ENCODE peak calls at places on chromosomes 12 and 14, in ten cellular contexts. One of them, this sample, is unnamed.

GRCh38 chr12:107822356-107822755 is 47.9 kb downstream of the ASCL4 start:
- DNase-seq in choroid plexus epithelial cell: no peak
- DNase-seq in HepG2: no peak
- DNase-seq in astrocyte: no peak
- DNase-seq in naive thymus-derived CD8-positive, alpha-beta T cell: no peak
- DNase-seq in iPS DF 6.9: no peak
- DNase-seq in transverse colon: no peak
- DNase-seq in NCI-H1417: no peak
- DNase-seq in stimulated activated naive CD8-positive, alpha-beta T cell treated with anti-CD3 and anti-CD28 coated beads, Interleukin-15, Interleukin-2, amounts not matched to agents 100 U/mL and 50 U/mL, for 24 hours: no peak
- DNase-seq in M059J: no peak
- DNase-seq in this sample: no peak

GRCh38 chr12:40312982-40313576 is 88.3 kb downstream of the LRRK2 start:
- DNase-seq in choroid plexus epithelial cell: peak; percentile 70
- DNase-seq in HepG2: peak; percentile 2
- DNase-seq in astrocyte: peak; percentile 2
- DNase-seq in naive thymus-derived CD8-positive, alpha-beta T cell: no peak
- DNase-seq in iPS DF 6.9: no peak
- DNase-seq in transverse colon: no peak
- DNase-seq in NCI-H1417: no peak
- DNase-seq in stimulated activated naive CD8-positive, alpha-beta T cell treated with anti-CD3 and anti-CD28 coated beads, Interleukin-15, Interleukin-2, amounts not matched to agents 100 U/mL and 50 U/mL, for 24 hours: no peak
- DNase-seq in M059J: no peak
- DNase-seq in this sample: peak; percentile 56

GRCh38 chr14:102900631-102901571 is 21.6 kb upstream of the AMN start:
- DNase-seq in choroid plexus epithelial cell: no peak
- DNase-seq in HepG2: no peak
- DNase-seq in astrocyte: no peak
- DNase-seq in naive thymus-derived CD8-positive, alpha-beta T cell: peak; percentile 50
- DNase-seq in iPS DF 6.9: no peak
- DNase-seq in transverse colon: no peak
- DNase-seq in NCI-H1417: no peak
- DNase-seq in stimulated activated naive CD8-positive, alpha-beta T cell treated with anti-CD3 and anti-CD28 coated beads, Interleukin-15, Interleukin-2, amounts not matched to agents 100 U/mL and 50 U/mL, for 24 hours: no peak
- DNase-seq in M059J: no peak
- DNase-seq in this sample: no peak

GRCh38 chr12:65596514-65597010 is 227.7 kb upstream of the HMGA2 start:
- DNase-seq in choroid plexus epithelial cell: peak; percentile 28
- DNase-seq in HepG2: no peak
- DNase-seq in astrocyte: no peak
- DNase-seq in naive thymus-derived CD8-positive, alpha-beta T cell: no peak
- DNase-seq in iPS DF 6.9: no peak
- DNase-seq in transverse colon: no peak
- DNase-seq in NCI-H1417: no peak
- DNase-seq in stimulated activated naive CD8-positive, alpha-beta T cell treated with anti-CD3 and anti-CD28 coated beads, Interleukin-15, Interleukin-2, amounts not matched to agents 100 U/mL and 50 U/mL, for 24 hours: no peak
- DNase-seq in M059J: peak; percentile 71
- DNase-seq in this sample: no peak

GRCh38 chr12:47615711-47616110 is 90.1 kb downstream of the RPAP3 start:
- DNase-seq in choroid plexus epithelial cell: no peak
- DNase-seq in HepG2: no peak
- DNase-seq in astrocyte: no peak
- DNase-seq in naive thymus-derived CD8-positive, alpha-beta T cell: no peak
- DNase-seq in iPS DF 6.9: no peak
- DNase-seq in transverse colon: no peak
- DNase-seq in NCI-H1417: no peak
- DNase-seq in stimulated activated naive CD8-positive, alpha-beta T cell treated with anti-CD3 and anti-CD28 coated beads, Interleukin-15, Interleukin-2, amounts not matched to agents 100 U/mL and 50 U/mL, for 24 hours: no peak
- DNase-seq in M059J: no peak
- DNase-seq in this sample: no peak

GRCh38 chr12:131831021-131831571 is 2.9 kb downstream of the MMP17 start:
- DNase-seq in choroid plexus epithelial cell: no peak
- DNase-seq in HepG2: no peak
- DNase-seq in astrocyte: no peak
- DNase-seq in naive thymus-derived CD8-positive, alpha-beta T cell: no peak
- DNase-seq in iPS DF 6.9: no peak
- DNase-seq in transverse colon: no peak
- DNase-seq in NCI-H1417: peak; percentile 87
- DNase-seq in stimulated activated naive CD8-positive, alpha-beta T cell treated with anti-CD3 and anti-CD28 coated beads, Interleukin-15, Interleukin-2, amounts not matched to agents 100 U/mL and 50 U/mL, for 24 hours: peak; percentile 29
- DNase-seq in M059J: peak; percentile 63
- DNase-seq in this sample: peak; percentile 94

GRCh38 chr14:32722631-32723183 is 216.0 kb upstream of the NPAS3 start:
- DNase-seq in choroid plexus epithelial cell: no peak
- DNase-seq in HepG2: no peak
- DNase-seq in astrocyte: no peak
- DNase-seq in naive thymus-derived CD8-positive, alpha-beta T cell: no peak
- DNase-seq in iPS DF 6.9: no peak
- DNase-seq in transverse colon: no peak
- DNase-seq in NCI-H1417: no peak
- DNase-seq in stimulated activated naive CD8-positive, alpha-beta T cell treated with anti-CD3 and anti-CD28 coated beads, Interleukin-15, Interleukin-2, amounts not matched to agents 100 U/mL and 50 U/mL, for 24 hours: no peak
- DNase-seq in M059J: no peak
- DNase-seq in this sample: no peak

GRCh38 chr12:62533087-62533754 is 66.6 kb downstream of the MON2 start:
- DNase-seq in choroid plexus epithelial cell: no peak
- DNase-seq in HepG2: peak; percentile 4
- DNase-seq in astrocyte: no peak
- DNase-seq in naive thymus-derived CD8-positive, alpha-beta T cell: no peak
- DNase-seq in iPS DF 6.9: no peak
- DNase-seq in transverse colon: no peak
- DNase-seq in NCI-H1417: no peak
- DNase-seq in stimulated activated naive CD8-positive, alpha-beta T cell treated with anti-CD3 and anti-CD28 coated beads, Interleukin-15, Interleukin-2, amounts not matched to agents 100 U/mL and 50 U/mL, for 24 hours: no peak
- DNase-seq in M059J: no peak
- DNase-seq in this sample: peak; percentile 25

GRCh38 chr14:57871487-57872080 is 5.7 kb upstream of the SLC35F4 start:
- DNase-seq in choroid plexus epithelial cell: peak; percentile 60
- DNase-seq in HepG2: peak; percentile 26
- DNase-seq in astrocyte: peak; percentile 52
- DNase-seq in naive thymus-derived CD8-positive, alpha-beta T cell: no peak
- DNase-seq in iPS DF 6.9: no peak
- DNase-seq in transverse colon: no peak
- DNase-seq in NCI-H1417: peak; percentile 33
- DNase-seq in stimulated activated naive CD8-positive, alpha-beta T cell treated with anti-CD3 and anti-CD28 coated beads, Interleukin-15, Interleukin-2, amounts not matched to agents 100 U/mL and 50 U/mL, for 24 hours: peak; percentile 8
- DNase-seq in M059J: peak; percentile 59
- DNase-seq in this sample: peak; percentile 58

GRCh38 chr12:22702690-22703089 is 77.7 kb downstream of the ETNK1 start:
- DNase-seq in choroid plexus epithelial cell: peak; percentile 42
- DNase-seq in HepG2: no peak
- DNase-seq in astrocyte: no peak
- DNase-seq in naive thymus-derived CD8-positive, alpha-beta T cell: no peak
- DNase-seq in iPS DF 6.9: no peak
- DNase-seq in transverse colon: no peak
- DNase-seq in NCI-H1417: no peak
- DNase-seq in stimulated activated naive CD8-positive, alpha-beta T cell treated with anti-CD3 and anti-CD28 coated beads, Interleukin-15, Interleukin-2, amounts not matched to agents 100 U/mL and 50 U/mL, for 24 hours: no peak
- DNase-seq in M059J: no peak
- DNase-seq in this sample: peak; percentile 38

GRCh38 chr14:68975667-68976066 is 3.4 kb downstream of the ACTN1 start:
- DNase-seq in choroid plexus epithelial cell: peak; percentile 89
- DNase-seq in HepG2: no peak
- DNase-seq in astrocyte: peak; percentile 91
- DNase-seq in naive thymus-derived CD8-positive, alpha-beta T cell: no peak
- DNase-seq in iPS DF 6.9: no peak
- DNase-seq in transverse colon: no peak
- DNase-seq in NCI-H1417: no peak
- DNase-seq in stimulated activated naive CD8-positive, alpha-beta T cell treated with anti-CD3 and anti-CD28 coated beads, Interleukin-15, Interleukin-2, amounts not matched to agents 100 U/mL and 50 U/mL, for 24 hours: no peak
- DNase-seq in M059J: peak; percentile 84
- DNase-seq in this sample: no peak

GRCh38 chr14:54813081-54813480 is 89.5 kb downstream of the GCH1 start:
- DNase-seq in choroid plexus epithelial cell: no peak
- DNase-seq in HepG2: no peak
- DNase-seq in astrocyte: no peak
- DNase-seq in naive thymus-derived CD8-positive, alpha-beta T cell: no peak
- DNase-seq in iPS DF 6.9: no peak
- DNase-seq in transverse colon: no peak
- DNase-seq in NCI-H1417: no peak
- DNase-seq in stimulated activated naive CD8-positive, alpha-beta T cell treated with anti-CD3 and anti-CD28 coated beads, Interleukin-15, Interleukin-2, amounts not matched to agents 100 U/mL and 50 U/mL, for 24 hours: no peak
- DNase-seq in M059J: no peak
- DNase-seq in this sample: no peak

GRCh38 chr12:94305293-94305957 is 154.2 kb downstream of the CEP83 start:
- DNase-seq in choroid plexus epithelial cell: peak; percentile 91
- DNase-seq in HepG2: peak; percentile 61
- DNase-seq in astrocyte: peak; percentile 95
- DNase-seq in naive thymus-derived CD8-positive, alpha-beta T cell: no peak
- DNase-seq in iPS DF 6.9: no peak
- DNase-seq in transverse colon: no peak
- DNase-seq in NCI-H1417: peak; percentile 15
- DNase-seq in stimulated activated naive CD8-positive, alpha-beta T cell treated with anti-CD3 and anti-CD28 coated beads, Interleukin-15, Interleukin-2, amounts not matched to agents 100 U/mL and 50 U/mL, for 24 hours: peak; percentile 44
- DNase-seq in M059J: peak; percentile 35
- DNase-seq in this sample: peak; percentile 96

GRCh38 chr12:113392988-113393579 is 10.6 kb downstream of the SDS start:
- DNase-seq in choroid plexus epithelial cell: peak; percentile 45
- DNase-seq in HepG2: peak; percentile 48
- DNase-seq in astrocyte: no peak
- DNase-seq in naive thymus-derived CD8-positive, alpha-beta T cell: no peak
- DNase-seq in iPS DF 6.9: peak; percentile 80
- DNase-seq in transverse colon: no peak
- DNase-seq in NCI-H1417: no peak
- DNase-seq in stimulated activated naive CD8-positive, alpha-beta T cell treated with anti-CD3 and anti-CD28 coated beads, Interleukin-15, Interleukin-2, amounts not matched to agents 100 U/mL and 50 U/mL, for 24 hours: no peak
- DNase-seq in M059J: no peak
- DNase-seq in this sample: no peak

GRCh38 chr12:10331642-10332239 is 24.1 kb downstream of the KLRD1 start:
- DNase-seq in choroid plexus epithelial cell: peak; percentile 85
- DNase-seq in HepG2: peak; percentile 49
- DNase-seq in astrocyte: peak; percentile 33
- DNase-seq in naive thymus-derived CD8-positive, alpha-beta T cell: no peak
- DNase-seq in iPS DF 6.9: no peak
- DNase-seq in transverse colon: no peak
- DNase-seq in NCI-H1417: peak; percentile 25
- DNase-seq in stimulated activated naive CD8-positive, alpha-beta T cell treated with anti-CD3 and anti-CD28 coated beads, Interleukin-15, Interleukin-2, amounts not matched to agents 100 U/mL and 50 U/mL, for 24 hours: no peak
- DNase-seq in M059J: peak; percentile 64
- DNase-seq in this sample: peak; percentile 92

GRCh38 chr14:88993946-88994345 is 169.5 kb downstream of the TTC8 start:
- DNase-seq in choroid plexus epithelial cell: peak; percentile 61
- DNase-seq in HepG2: no peak
- DNase-seq in astrocyte: peak; percentile 87
- DNase-seq in naive thymus-derived CD8-positive, alpha-beta T cell: no peak
- DNase-seq in iPS DF 6.9: no peak
- DNase-seq in transverse colon: no peak
- DNase-seq in NCI-H1417: no peak
- DNase-seq in stimulated activated naive CD8-positive, alpha-beta T cell treated with anti-CD3 and anti-CD28 coated beads, Interleukin-15, Interleukin-2, amounts not matched to agents 100 U/mL and 50 U/mL, for 24 hours: no peak
- DNase-seq in M059J: peak; percentile 80
- DNase-seq in this sample: peak; percentile 59

GRCh38 chr14:88468396-88468795 is 82.9 kb downstream of the SPATA7 start:
- DNase-seq in choroid plexus epithelial cell: peak; percentile 79
- DNase-seq in HepG2: no peak
- DNase-seq in astrocyte: peak; percentile 92
- DNase-seq in naive thymus-derived CD8-positive, alpha-beta T cell: no peak
- DNase-seq in iPS DF 6.9: no peak
- DNase-seq in transverse colon: no peak
- DNase-seq in NCI-H1417: no peak
- DNase-seq in stimulated activated naive CD8-positive, alpha-beta T cell treated with anti-CD3 and anti-CD28 coated beads, Interleukin-15, Interleukin-2, amounts not matched to agents 100 U/mL and 50 U/mL, for 24 hours: no peak
- DNase-seq in M059J: peak; percentile 90
- DNase-seq in this sample: peak; percentile 14

GRCh38 chr12:122022393-122023338 is 982 bp downstream of the BCL7A start:
- DNase-seq in choroid plexus epithelial cell: peak; percentile 22
- DNase-seq in HepG2: no peak
- DNase-seq in astrocyte: no peak
- DNase-seq in naive thymus-derived CD8-positive, alpha-beta T cell: peak; percentile 44
- DNase-seq in iPS DF 6.9: no peak
- DNase-seq in transverse colon: no peak
- DNase-seq in NCI-H1417: peak; percentile 75
- DNase-seq in stimulated activated naive CD8-positive, alpha-beta T cell treated with anti-CD3 and anti-CD28 coated beads, Interleukin-15, Interleukin-2, amounts not matched to agents 100 U/mL and 50 U/mL, for 24 hours: peak; percentile 50
- DNase-seq in M059J: peak; percentile 25
- DNase-seq in this sample: peak; percentile 76

GRCh38 chr14:87097021-87097420 is 896.0 kb downstream of the GALC start:
- DNase-seq in choroid plexus epithelial cell: no peak
- DNase-seq in HepG2: no peak
- DNase-seq in astrocyte: peak; percentile 66
- DNase-seq in naive thymus-derived CD8-positive, alpha-beta T cell: no peak
- DNase-seq in iPS DF 6.9: no peak
- DNase-seq in transverse colon: no peak
- DNase-seq in NCI-H1417: no peak
- DNase-seq in stimulated activated naive CD8-positive, alpha-beta T cell treated with anti-CD3 and anti-CD28 coated beads, Interleukin-15, Interleukin-2, amounts not matched to agents 100 U/mL and 50 U/mL, for 24 hours: no peak
- DNase-seq in M059J: no peak
- DNase-seq in this sample: peak; percentile 66

GRCh38 chr12:24778486-24779304 is 170.2 kb downstream of the BCAT1 start:
- DNase-seq in choroid plexus epithelial cell: peak; percentile 84
- DNase-seq in HepG2: peak; percentile 58
- DNase-seq in astrocyte: peak; percentile 38
- DNase-seq in naive thymus-derived CD8-positive, alpha-beta T cell: no peak
- DNase-seq in iPS DF 6.9: no peak
- DNase-seq in transverse colon: no peak
- DNase-seq in NCI-H1417: peak; percentile 11
- DNase-seq in stimulated activated naive CD8-positive, alpha-beta T cell treated with anti-CD3 and anti-CD28 coated beads, Interleukin-15, Interleukin-2, amounts not matched to agents 100 U/mL and 50 U/mL, for 24 hours: no peak
- DNase-seq in M059J: peak; percentile 50
- DNase-seq in this sample: peak; percentile 98

GRCh38 chr12:21451529-21451928 is 14.1 kb downstream of the PYROXD1 start:
- DNase-seq in choroid plexus epithelial cell: peak; percentile 62
- DNase-seq in HepG2: no peak
- DNase-seq in astrocyte: peak; percentile 73
- DNase-seq in naive thymus-derived CD8-positive, alpha-beta T cell: no peak
- DNase-seq in iPS DF 6.9: no peak
- DNase-seq in transverse colon: no peak
- DNase-seq in NCI-H1417: no peak
- DNase-seq in stimulated activated naive CD8-positive, alpha-beta T cell treated with anti-CD3 and anti-CD28 coated beads, Interleukin-15, Interleukin-2, amounts not matched to agents 100 U/mL and 50 U/mL, for 24 hours: no peak
- DNase-seq in M059J: peak; percentile 24
- DNase-seq in this sample: peak; percentile 39

GRCh38 chr12:28023156-28023887 is 50.8 kb upstream of the PTHLH start:
- DNase-seq in choroid plexus epithelial cell: peak; percentile 92
- DNase-seq in HepG2: peak; percentile 20
- DNase-seq in astrocyte: peak; percentile 95
- DNase-seq in naive thymus-derived CD8-positive, alpha-beta T cell: no peak
- DNase-seq in iPS DF 6.9: no peak
- DNase-seq in transverse colon: no peak
- DNase-seq in NCI-H1417: no peak
- DNase-seq in stimulated activated naive CD8-positive, alpha-beta T cell treated with anti-CD3 and anti-CD28 coated beads, Interleukin-15, Interleukin-2, amounts not matched to agents 100 U/mL and 50 U/mL, for 24 hours: no peak
- DNase-seq in M059J: peak; percentile 99
- DNase-seq in this sample: peak; percentile 93

GRCh38 chr12:27428466-27428865 is 18.1 kb upstream of the SMCO2 start:
- DNase-seq in choroid plexus epithelial cell: no peak
- DNase-seq in HepG2: no peak
- DNase-seq in astrocyte: no peak
- DNase-seq in naive thymus-derived CD8-positive, alpha-beta T cell: no peak
- DNase-seq in iPS DF 6.9: no peak
- DNase-seq in transverse colon: no peak
- DNase-seq in NCI-H1417: no peak
- DNase-seq in stimulated activated naive CD8-positive, alpha-beta T cell treated with anti-CD3 and anti-CD28 coated beads, Interleukin-15, Interleukin-2, amounts not matched to agents 100 U/mL and 50 U/mL, for 24 hours: no peak
- DNase-seq in M059J: no peak
- DNase-seq in this sample: no peak

GRCh38 chr12:110581951-110582285 is 1.2 kb downstream of the PPTC7 start:
- DNase-seq in choroid plexus epithelial cell: peak; percentile 13
- DNase-seq in HepG2: no peak
- DNase-seq in astrocyte: no peak
- DNase-seq in naive thymus-derived CD8-positive, alpha-beta T cell: no peak
- DNase-seq in iPS DF 6.9: no peak
- DNase-seq in transverse colon: no peak
- DNase-seq in NCI-H1417: no peak
- DNase-seq in stimulated activated naive CD8-positive, alpha-beta T cell treated with anti-CD3 and anti-CD28 coated beads, Interleukin-15, Interleukin-2, amounts not matched to agents 100 U/mL and 50 U/mL, for 24 hours: no peak
- DNase-seq in M059J: no peak
- DNase-seq in this sample: peak; percentile 56

GRCh38 chr12:8108808-8109398 is 14.5 kb upstream of the CLEC4A start:
- DNase-seq in choroid plexus epithelial cell: peak; percentile 90
- DNase-seq in HepG2: peak; percentile 62
- DNase-seq in astrocyte: peak; percentile 44
- DNase-seq in naive thymus-derived CD8-positive, alpha-beta T cell: peak; percentile 76
- DNase-seq in iPS DF 6.9: peak; percentile 58
- DNase-seq in transverse colon: peak; percentile 73
- DNase-seq in NCI-H1417: peak; percentile 27
- DNase-seq in stimulated activated naive CD8-positive, alpha-beta T cell treated with anti-CD3 and anti-CD28 coated beads, Interleukin-15, Interleukin-2, amounts not matched to agents 100 U/mL and 50 U/mL, for 24 hours: peak; percentile 81
- DNase-seq in M059J: peak; percentile 63
- DNase-seq in this sample: peak; percentile 91

GRCh38 chr12:20212036-20212435 is 156.3 kb upstream of the PDE3A start:
- DNase-seq in choroid plexus epithelial cell: peak; percentile 35
- DNase-seq in HepG2: no peak
- DNase-seq in astrocyte: peak; percentile 71
- DNase-seq in naive thymus-derived CD8-positive, alpha-beta T cell: no peak
- DNase-seq in iPS DF 6.9: no peak
- DNase-seq in transverse colon: no peak
- DNase-seq in NCI-H1417: no peak
- DNase-seq in stimulated activated naive CD8-positive, alpha-beta T cell treated with anti-CD3 and anti-CD28 coated beads, Interleukin-15, Interleukin-2, amounts not matched to agents 100 U/mL and 50 U/mL, for 24 hours: no peak
- DNase-seq in M059J: peak; percentile 70
- DNase-seq in this sample: peak; percentile 35

GRCh38 chr12:19489168-19489567 is 49.9 kb downstream of the AEBP2 start:
- DNase-seq in choroid plexus epithelial cell: no peak
- DNase-seq in HepG2: no peak
- DNase-seq in astrocyte: no peak
- DNase-seq in naive thymus-derived CD8-positive, alpha-beta T cell: no peak
- DNase-seq in iPS DF 6.9: no peak
- DNase-seq in transverse colon: no peak
- DNase-seq in NCI-H1417: no peak
- DNase-seq in stimulated activated naive CD8-positive, alpha-beta T cell treated with anti-CD3 and anti-CD28 coated beads, Interleukin-15, Interleukin-2, amounts not matched to agents 100 U/mL and 50 U/mL, for 24 hours: peak; percentile 18
- DNase-seq in M059J: peak; percentile 20
- DNase-seq in this sample: no peak

GRCh38 chr12:3698218-3698974 is 54.5 kb downstream of the CRACR2A start:
- DNase-seq in choroid plexus epithelial cell: peak; percentile 96
- DNase-seq in HepG2: no peak
- DNase-seq in astrocyte: peak; percentile 90
- DNase-seq in naive thymus-derived CD8-positive, alpha-beta T cell: no peak
- DNase-seq in iPS DF 6.9: no peak
- DNase-seq in transverse colon: no peak
- DNase-seq in NCI-H1417: peak; percentile 74
- DNase-seq in stimulated activated naive CD8-positive, alpha-beta T cell treated with anti-CD3 and anti-CD28 coated beads, Interleukin-15, Interleukin-2, amounts not matched to agents 100 U/mL and 50 U/mL, for 24 hours: no peak
- DNase-seq in M059J: peak; percentile 82
- DNase-seq in this sample: peak; percentile 100

This sample was measured in DMS53.